ENCODE peak calls at places on chromosomes 4 and X, in eight cellular contexts. A is ovary, M is cardiac muscle cell, W is fibroblast of the aortic adventitia, N is astrocyte of the spinal cord, F is heart left ventricle, P is keratinocyte, L is pancreas. V is an unnamed sample.

GRCh38 chr4:123505077-123505456 is 108.5 kb downstream of the SPRY1 start:
- DNase-seq in A (no peak), M (peak), W (peak), N (peak), F (no peak), P (no peak), L (no peak), V (peak)

GRCh38 chr4:8266508-8266907 is 3.0 kb upstream of the HTRA3 start:
- DNase-seq in A (peak), M (no peak), W (peak), N (no peak), F (peak), P (no peak), L (no peak), V (no peak)

GRCh38 chrX:26915064-26915463 is 548.1 kb downstream of the PPP4R3C start:
- DNase-seq in A (no peak), M (no peak), W (peak), N (no peak), F (no peak), P (no peak), L (no peak), V (no peak)

GRCh38 chr4:189081831-189082230 is 858.8 kb upstream of the FRG1 start:
- DNase-seq in A (no peak), M (no peak), W (no peak), N (no peak), F (no peak), P (no peak), L (no peak), V (no peak)

GRCh38 chr4:41882622-41883347 is 52.4 kb upstream of the TMEM33 start:
- DNase-seq in A (peak), M (peak), W (peak), N (peak), F (peak), P (no peak), L (peak), V (peak)

GRCh38 chr4:23333946-23334878 is 555.6 kb downstream of the PPARGC1A start:
- DNase-seq in A (no peak), M (peak), W (peak), N (peak), F (no peak), P (peak), L (no peak), V (peak)

GRCh38 chrX:39308126-39308525 is 506.9 kb downstream of the MID1IP1 start:
- DNase-seq in A (no peak), M (no peak), W (no peak), N (no peak), F (no peak), P (no peak), L (no peak), V (peak)

GRCh38 chrX:141402897-141403610 is 160.7 kb upstream of the SPANXC start:
- DNase-seq in A (no peak), M (no peak), W (no peak), N (no peak), F (no peak), P (no peak), L (no peak), V (no peak)

GRCh38 chrX:19225906-19226305 is 103.6 kb upstream of the ADGRG2 start:
- DNase-seq in A (no peak), M (peak), W (peak), N (peak), F (no peak), P (no peak), L (no peak), V (peak)

GRCh38 chr4:16269742-16270522 is 43.7 kb upstream of the TAPT1 start:
- DNase-seq in A (no peak), M (no peak), W (peak), N (peak), F (no peak), P (peak), L (no peak), V (peak)

GRCh38 chrX:112818114-112819012 is 22.3 kb downstream of the AMOT start:
- DNase-seq in A (no peak), M (no peak), W (no peak), N (no peak), F (no peak), P (no peak), L (no peak), V (no peak)

GRCh38 chr4:18930487-18930886 is 908.9 kb upstream of the LCORL start:
- DNase-seq in A (no peak), M (no peak), W (no peak), N (no peak), F (no peak), P (no peak), L (no peak), V (no peak)

GRCh38 chrX:134020910-134021309 is 35.5 kb upstream of the GPC3 start:
- DNase-seq in A (no peak), M (peak), W (no peak), N (no peak), F (no peak), P (no peak), L (no peak), V (no peak)

GRCh38 chr4:23728393-23728792 is 161.5 kb downstream of the PPARGC1A start:
- DNase-seq in A (no peak), M (no peak), W (peak), N (peak), F (no peak), P (peak), L (no peak), V (peak)

GRCh38 chr4:141350122-141350904 is 129.6 kb downstream of the ZNF330 start:
- DNase-seq in A (no peak), M (no peak), W (peak), N (peak), F (no peak), P (no peak), L (peak), V (peak)

GRCh38 chrX:133415276-133416105 is at the start of gene GPC4:
- DNase-seq in A (peak), M (peak), W (peak), N (peak), F (peak), P (no peak), L (peak), V (peak)

GRCh38 chrX:84339507-84340364 is 151.7 kb upstream of the RPS6KA6 start:
- DNase-seq in A (no peak), M (peak), W (peak), N (peak), F (no peak), P (no peak), L (no peak), V (peak)

GRCh38 chrX:111736571-111736970 is 55.6 kb downstream of the ALG13 start:
- DNase-seq in A (no peak), M (no peak), W (no peak), N (no peak), F (no peak), P (no peak), L (peak), V (no peak)

GRCh38 chrX:154022716-154023115 is 3.0 kb upstream of the IRAK1 start:
- DNase-seq in A (no peak), M (no peak), W (no peak), N (no peak), F (no peak), P (no peak), L (no peak), V (no peak)

GRCh38 chrX:39777623-39778025 is 320.1 kb downstream of the BCOR start:
- DNase-seq in A (no peak), M (no peak), W (no peak), N (no peak), F (no peak), P (no peak), L (no peak), V (no peak)

GRCh38 chrX:71989768-71990167 is 79.1 kb downstream of the NHSL2 start:
- DNase-seq in A (no peak), M (no peak), W (peak), N (peak), F (no peak), P (no peak), L (no peak), V (peak)

GRCh38 chr4:150583287-150584197 is 1.6 kb downstream of the MAB21L2 start:
- DNase-seq in A (peak), M (peak), W (no peak), N (peak), F (peak), P (no peak), L (no peak), V (peak)

GRCh38 chr4:150584198-150584593 is 2.2 kb downstream of the MAB21L2 start:
- DNase-seq in A (no peak), M (no peak), W (no peak), N (no peak), F (no peak), P (no peak), L (no peak), V (no peak)

GRCh38 chr4:150582101-150582565 is at the start of gene MAB21L2:
- DNase-seq in A (no peak), M (peak), W (no peak), N (peak), F (no peak), P (no peak), L (no peak), V (peak)

GRCh38 chr4:150581611-150582010 is 340 bp upstream of the MAB21L2 start:
- DNase-seq in A (no peak), M (peak), W (peak), N (peak), F (peak), P (no peak), L (no peak), V (peak)

GRCh38 chr4:150582881-150583286 is 933 bp downstream of the MAB21L2 start:
- DNase-seq in A (no peak), M (peak), W (no peak), N (peak), F (peak), P (no peak), L (no peak), V (peak)
- H3K4me3 ChIP-seq in A (peak), M (peak), W (peak), N (peak), F (peak), P (no peak), L (no peak), V (peak)

DNA sequence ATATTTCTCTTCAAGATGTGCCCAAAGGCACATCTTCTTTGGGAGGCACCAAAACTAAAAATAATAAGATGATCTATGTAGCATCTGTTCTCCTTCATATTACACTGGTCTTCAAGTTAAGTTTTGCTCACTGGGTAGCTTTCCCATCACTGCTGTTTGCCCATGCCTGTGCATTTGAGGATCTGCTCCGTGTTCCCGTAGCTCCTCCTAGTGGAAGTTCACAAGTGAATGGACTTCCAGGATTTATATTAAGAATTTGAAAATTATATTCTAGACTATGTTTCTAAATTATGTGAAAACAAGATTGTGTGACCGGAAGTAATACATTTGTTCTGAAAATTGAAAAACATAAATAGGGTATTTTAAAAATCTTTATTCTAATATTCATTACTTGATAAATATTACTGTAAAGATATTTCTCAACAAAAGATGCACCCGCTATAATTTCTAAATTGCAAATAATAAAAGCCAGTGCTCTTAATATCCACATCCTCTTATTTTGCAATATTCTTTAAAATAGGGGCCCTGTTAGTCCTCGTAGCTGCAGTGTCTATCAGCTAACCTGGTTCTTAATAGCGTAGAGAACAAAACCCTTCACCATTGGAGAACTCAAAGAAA is 147.7 kb downstream of the RBM46 start:
- DNase-seq in A (no peak), M (peak), W (peak), N (peak), F (no peak), P (no peak), L (no peak), V (peak)
- TF ChIP-seq CTCF in A (no peak), M (peak), W (peak), N (peak), F (no peak), P (peak), L (no peak), V (peak)

DNA sequence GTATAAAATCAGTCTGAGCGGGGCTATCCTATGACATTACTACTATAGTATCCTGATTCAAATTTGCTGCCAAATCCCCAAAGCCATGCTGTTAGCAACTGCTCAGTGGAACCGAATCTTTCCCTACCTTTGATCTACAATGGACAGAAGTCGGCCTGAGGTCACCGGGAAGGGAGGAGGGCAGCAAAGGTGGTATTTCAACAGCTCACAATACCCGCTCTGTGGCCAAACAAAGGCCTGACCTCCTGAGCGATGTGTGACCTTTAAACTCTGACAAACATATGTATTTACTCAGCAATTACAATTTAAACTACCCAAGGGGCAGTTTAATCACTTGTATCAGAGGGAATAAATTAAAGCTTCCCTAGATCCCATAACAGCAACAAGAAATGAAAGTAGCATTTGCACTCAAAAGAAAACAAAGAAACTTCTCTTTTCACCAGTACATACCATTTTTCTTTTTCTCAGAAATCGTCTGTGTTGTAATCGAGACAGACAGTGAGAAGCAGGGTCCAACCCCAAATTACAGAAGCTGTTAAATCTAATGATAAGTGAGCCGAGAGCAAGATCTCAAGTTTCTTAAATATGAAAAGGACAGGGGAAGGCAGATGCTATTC is 11.6 kb upstream of the TMEM128 start:
- DNase-seq in A (no peak), M (no peak), W (no peak), N (no peak), F (no peak), P (no peak), L (no peak), V (no peak)
- H3K4me3 ChIP-seq in A (no peak), M (no peak), W (no peak), N (no peak), F (no peak), P (no peak), L (no peak), V (no peak)

DNA sequence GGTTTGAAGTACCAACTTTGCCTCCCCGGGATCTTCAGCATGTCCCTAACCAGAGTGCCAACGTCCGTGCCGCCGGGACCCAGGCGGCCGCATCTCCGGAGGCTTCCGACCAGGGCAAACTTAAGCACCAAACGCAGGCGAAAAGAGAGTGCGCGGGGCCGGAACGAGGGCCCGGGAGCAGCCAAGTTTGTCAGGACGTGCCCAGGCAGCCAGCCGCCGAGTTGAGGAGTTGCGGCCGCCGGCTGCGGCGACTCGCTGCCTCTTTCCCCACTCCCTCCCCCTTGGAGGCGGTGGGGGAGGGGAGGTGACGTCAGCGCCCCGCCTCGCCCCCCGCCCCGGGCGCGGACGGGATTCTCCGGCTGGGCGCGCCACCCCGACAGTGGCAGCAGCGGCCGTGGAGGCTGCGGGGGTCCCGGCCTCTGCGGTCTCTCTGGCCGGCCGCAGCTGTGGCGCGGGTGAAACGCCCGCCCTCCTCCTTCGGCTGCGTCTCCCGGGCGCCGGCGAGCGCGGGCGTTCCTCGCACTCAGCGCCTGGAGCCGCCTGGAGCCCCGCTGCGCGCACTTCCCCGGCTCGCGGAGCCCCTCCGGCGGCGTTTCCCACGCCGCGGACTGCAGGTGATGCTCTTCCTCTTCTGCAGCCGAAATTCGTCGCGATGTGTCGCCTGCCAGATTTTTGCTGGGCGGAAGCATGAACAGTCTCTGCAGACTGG is 2.9 kb upstream of the FAT1 start:
- DNase-seq in A (peak), M (peak), W (peak), N (peak), F (peak), P (no peak), L (peak), V (peak)
- TF ChIP-seq CTCF in A (no peak), M (no peak), W (no peak), N (peak), F (peak), P (peak), L (no peak), V (no peak)